ENCODE peak calls at places on chromosomes 12 and 14, in seven cellular contexts. N is upper lobe of right lung; V is adrenal gland; Y is mammary epithelial cell; M is AG04450; S is CD4-positive, alpha-beta memory T cell; R is WERI-Rb-1. K is an unnamed sample.

GRCh38 chr14:105092912-105093425 is 27.7 kb upstream of the GPR132 start:
- DNase-seq in S (peak), V (peak), Y (peak), R (peak), M (no peak), N (peak), K (peak)

GRCh38 chr12:123937707-123938600 is 34.7 kb downstream of the CCDC92 start:
- DNase-seq in Y (no peak), R (no peak), S (peak), N (no peak), M (no peak), V (no peak), K (peak)

GRCh38 chr12:117521327-117521726 is 159.9 kb upstream of the NOS1 start:
- DNase-seq in M (no peak), S (no peak), V (no peak), Y (no peak), R (no peak), N (no peak), K (no peak)

GRCh38 chr12:55060470-55060869 is 40.7 kb downstream of the NEUROD4 start:
- DNase-seq in V (no peak), S (no peak), N (no peak), R (peak), Y (peak), M (no peak), K (no peak)

GRCh38 chr12:19506497-19506896 is 67.2 kb downstream of the AEBP2 start:
- DNase-seq in M (no peak), R (no peak), S (no peak), N (no peak), V (no peak), Y (peak), K (no peak)

GRCh38 chr12:64392221-64392620 is 1.7 kb upstream of the C12orf56 start:
- DNase-seq in Y (peak), M (peak), V (no peak), N (no peak), R (no peak), S (no peak), K (no peak)

GRCh38 chr12:125683748-125684381 is 618.6 kb downstream of the AACS start:
- DNase-seq in V (peak), Y (no peak), R (peak), S (no peak), N (peak), M (no peak), K (no peak)

GRCh38 chr12:45725631-45726593 is 3.6 kb upstream of the ARID2 start:
- DNase-seq in M (no peak), V (no peak), Y (peak), N (no peak), S (peak), R (peak), K (no peak)

GRCh38 chr12:109640961-109641360 is 67.4 kb downstream of the MVK start:
- DNase-seq in M (no peak), S (no peak), Y (no peak), N (no peak), R (no peak), V (no peak), K (no peak)

GRCh38 chr12:65280306-65280705 is 1.8 kb downstream of the MSRB3 start:
- DNase-seq in Y (no peak), S (no peak), R (no peak), V (no peak), N (no peak), M (no peak), K (no peak)

GRCh38 chr12:121494093-121494787 is 86.6 kb downstream of the KDM2B start:
- DNase-seq in V (no peak), S (peak), R (peak), Y (no peak), M (peak), N (peak), K (peak)

GRCh38 chr14:103538291-103539055 is 9.5 kb downstream of the TRMT61A start:
- DNase-seq in V (peak), M (no peak), Y (no peak), S (no peak), N (no peak), R (peak), K (no peak)

GRCh38 chr12:108857158-108857407 is 300 bp downstream of the SSH1 start:
- DNase-seq in M (no peak), Y (no peak), R (no peak), V (no peak), S (no peak), N (peak), K (no peak)

GRCh38 chr14:102891556-102891955 is 30.9 kb upstream of the AMN start:
- DNase-seq in V (no peak), M (peak), R (no peak), Y (no peak), N (no peak), S (no peak), K (peak)

GRCh38 chr12:124740691-124741137 is 123.0 kb downstream of the SCARB1 start:
- DNase-seq in M (no peak), Y (peak), V (peak), S (no peak), R (peak), N (no peak), K (peak)

GRCh38 chr14:74589291-74589879 is 22.7 kb downstream of the LTBP2 start:
- DNase-seq in R (no peak), Y (peak), N (no peak), V (no peak), M (no peak), S (no peak), K (no peak)

GRCh38 chr14:22978873-22979671 is 3.3 kb downstream of the AJUBA start:
- DNase-seq in N (no peak), R (no peak), V (no peak), M (no peak), S (no peak), Y (peak), K (no peak)

GRCh38 chr12:47808574-47809380 is 10.9 kb downstream of the HDAC7 start:
- DNase-seq in R (no peak), M (no peak), Y (peak), N (no peak), S (peak), V (no peak), K (peak)

GRCh38 chr12:130524759-130525158 is 187.1 kb downstream of the PIWIL1 start:
- DNase-seq in S (no peak), R (no peak), M (no peak), Y (no peak), V (no peak), N (no peak), K (peak)

GRCh38 chr14:36383674-36384421 is 63.4 kb upstream of the MBIP start:
- DNase-seq in V (no peak), R (no peak), M (no peak), Y (peak), S (no peak), N (peak), K (no peak)

GRCh38 chr14:88245321-88245720 is 77.7 kb downstream of the KCNK10 start:
- DNase-seq in R (no peak), S (no peak), N (no peak), V (no peak), M (no peak), Y (no peak), K (no peak)

GRCh38 chr14:82070040-82070439 is 536.4 kb upstream of the SEL1L start:
- DNase-seq in Y (no peak), S (no peak), M (no peak), V (no peak), R (no peak), N (no peak), K (no peak)

DNA sequence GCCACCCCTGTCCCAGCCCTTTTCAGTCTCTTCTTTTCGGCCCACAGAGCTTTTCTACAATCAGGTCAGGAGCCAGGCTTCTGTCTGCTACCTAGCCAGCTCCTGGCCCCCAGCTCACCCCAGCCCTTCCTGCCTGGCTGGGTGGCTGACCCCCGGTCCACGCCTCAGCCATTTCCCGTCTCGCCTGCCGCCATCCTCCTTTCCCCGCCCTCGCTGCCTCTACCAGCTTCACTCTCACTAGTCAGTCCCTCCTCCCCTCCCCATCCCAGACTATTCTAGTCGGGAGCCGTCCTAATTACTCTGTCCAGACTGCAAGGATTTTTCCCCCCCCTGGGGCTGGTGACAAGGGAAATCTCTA is 876 bp downstream of the DHH start:
- DNase-seq in S (no peak), N (no peak), Y (no peak), V (no peak), R (peak), M (no peak), K (no peak)
- H3K4me3 ChIP-seq in S (no peak), N (peak), Y (no peak), V (no peak), R (peak), M (no peak), K (no peak)

GRCh38 chr14:55721353-55721752 is 141.3 kb downstream of the KTN1 start:
- DNase-seq in V (peak), M (no peak), R (no peak), S (no peak), Y (peak), N (no peak), K (peak)
- H3K27ac ChIP-seq in V (no peak), M (no peak), R (no peak), S (no peak), Y (no peak), N (no peak), K (no peak)

GRCh38 chr12:5548152-5548933 is 116.4 kb downstream of the NTF3 start:
- DNase-seq in N (no peak), R (no peak), Y (no peak), V (no peak), M (no peak), S (no peak), K (no peak)
- H3K4me3 ChIP-seq in N (no peak), R (no peak), Y (no peak), V (no peak), M (no peak), S (no peak), K (no peak)

GRCh38 chr12:29146201-29146600 is 2.9 kb upstream of the FAR2 start:
- DNase-seq in N (no peak), R (no peak), M (no peak), Y (no peak), S (no peak), V (no peak), K (no peak)

GRCh38 chr12:29152223-29152868 is 3.3 kb downstream of the FAR2 start:
- DNase-seq in M (no peak), V (no peak), N (no peak), Y (no peak), R (no peak), S (no peak), K (no peak)

GRCh38 chr12:29149691-29150382 is 759 bp downstream of the FAR2 start:
- DNase-seq in M (no peak), N (no peak), V (no peak), S (peak), Y (no peak), R (no peak), K (no peak)

GRCh38 chr12:29148065-29148957 is 767 bp upstream of the FAR2 start:
- DNase-seq in V (no peak), M (no peak), S (no peak), R (no peak), Y (peak), N (peak), K (peak)

DNA sequence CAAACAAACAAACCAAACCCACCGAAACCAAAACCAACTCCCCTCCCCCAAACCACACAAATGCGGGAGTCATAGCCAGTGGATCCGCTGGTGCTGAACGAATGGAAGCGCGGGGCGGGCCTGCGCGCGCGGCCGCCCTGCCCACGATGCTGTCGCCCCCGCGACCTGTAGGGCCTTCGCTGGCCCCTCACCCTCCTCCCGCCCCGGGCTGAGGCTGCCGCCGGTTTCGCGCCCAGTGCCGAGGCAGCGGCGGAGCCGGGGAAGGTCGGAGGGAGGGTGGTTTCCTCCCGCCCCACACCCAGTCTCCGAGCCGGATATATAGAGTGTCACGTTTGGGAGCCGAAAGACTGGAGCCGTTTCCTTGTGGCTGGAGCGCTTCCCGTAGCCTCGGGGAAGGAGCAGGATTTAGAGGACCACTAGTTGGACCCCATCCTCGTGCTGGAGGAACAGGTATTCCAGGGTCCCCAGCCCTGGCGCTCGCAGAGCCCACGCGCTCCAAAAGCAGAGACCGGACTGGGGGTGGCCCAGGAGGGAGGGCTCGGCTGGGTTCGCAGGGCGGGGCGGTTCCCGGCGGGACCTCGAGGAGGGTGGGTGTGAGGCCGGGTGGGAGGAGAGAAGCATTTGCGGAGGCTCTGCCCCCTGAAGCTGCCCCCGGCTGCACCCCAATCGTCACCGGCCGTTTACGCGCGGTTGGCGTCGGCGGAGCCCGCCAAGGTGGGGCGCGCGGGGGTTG is at the start of gene FAR2:
- DNase-seq in Y (peak), N (peak), M (no peak), S (peak), V (peak), R (no peak), K (peak)
- H3K27ac ChIP-seq in Y (peak), N (peak), M (no peak), S (peak), V (peak), R (no peak), K (peak)

DNA sequence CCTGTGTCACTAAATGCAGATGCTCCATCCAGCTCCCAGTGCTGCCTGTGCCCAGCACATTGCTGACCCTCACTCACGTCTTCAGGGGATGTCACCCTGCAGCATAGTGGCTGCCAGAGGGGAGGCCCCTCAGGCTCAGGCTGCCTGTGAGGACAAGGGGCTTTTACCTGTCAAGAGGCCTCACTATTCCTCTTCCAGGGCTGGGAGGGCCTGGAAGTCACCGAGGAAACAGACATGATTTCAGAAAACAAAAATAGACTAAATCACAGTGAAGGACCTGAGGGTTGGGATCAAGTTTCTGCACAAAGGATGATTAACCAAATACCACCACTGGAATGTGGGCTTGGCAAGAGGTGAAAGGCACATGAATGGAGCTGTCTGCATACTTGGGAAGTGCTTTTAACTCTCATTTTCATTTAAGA is 1202.3 kb downstream of the BCL11B start:
- DNase-seq in V (no peak), N (no peak), R (no peak), S (no peak), Y (peak), M (no peak), K (no peak)
- H3K4me3 ChIP-seq in V (no peak), N (no peak), R (no peak), S (no peak), Y (no peak), M (no peak), K (no peak)

GRCh38 chr12:77122236-77122635 is 56.9 kb upstream of the E2F7 start:
- DNase-seq in N (no peak), V (no peak), Y (peak), R (no peak), S (no peak), M (peak), K (peak)
- H3K27ac ChIP-seq in N (no peak), V (no peak), Y (peak), R (no peak), S (no peak), M (no peak), K (peak)

GRCh38 chr14:100900837-100901390 is 2.6 kb downstream of the RTL1 start:
- DNase-seq in N (no peak), R (peak), M (no peak), V (peak), S (no peak), Y (no peak), K (no peak)
- H3K4me3 ChIP-seq in N (no peak), R (no peak), M (no peak), V (no peak), S (no peak), Y (no peak), K (no peak)

GRCh38 chr12:27859648-27860047 is 79.6 kb upstream of the MANSC4 start:
- DNase-seq in M (no peak), Y (no peak), R (no peak), V (no peak), S (no peak), N (no peak), K (no peak)
- H3K27ac ChIP-seq in M (no peak), Y (no peak), R (no peak), V (no peak), S (no peak), N (no peak), K (no peak)

GRCh38 chr12:12892670-12893290 is 1.4 kb downstream of the GPRC5A start:
- DNase-seq in N (peak), Y (no peak), R (no peak), V (no peak), S (no peak), M (no peak), K (no peak)
- H3K4me3 ChIP-seq in N (peak), Y (peak), R (no peak), V (no peak), S (no peak), M (peak), K (no peak)

DNA sequence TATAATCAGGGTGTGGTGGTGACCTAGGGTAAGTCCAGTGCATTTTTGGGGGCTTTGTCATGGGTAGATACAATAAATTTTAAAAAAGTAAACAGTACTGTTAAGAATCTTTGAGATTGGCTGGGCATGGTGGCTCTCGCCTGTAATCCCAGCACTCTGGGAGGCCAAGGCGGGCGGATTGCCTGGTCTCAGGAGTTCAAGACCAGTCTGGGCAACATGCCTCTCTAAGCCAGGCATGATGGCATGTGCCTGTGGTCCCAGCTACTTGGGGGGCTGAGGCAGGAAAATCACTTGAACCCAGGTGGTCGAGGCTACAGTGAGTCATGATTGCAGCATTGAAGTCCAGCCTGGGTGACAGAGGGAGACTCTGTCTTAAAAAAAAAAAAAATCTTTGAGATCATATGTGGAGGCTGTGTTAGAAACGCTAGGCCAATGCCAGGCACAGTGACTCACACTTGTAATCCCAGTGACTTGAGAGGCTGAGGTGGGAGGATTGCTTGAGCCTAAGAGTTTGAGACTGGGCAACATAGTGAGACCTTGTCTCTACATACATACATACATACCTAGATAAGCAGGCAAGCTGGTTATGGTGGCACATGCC is 67.7 kb downstream of the PRKCH start:
- DNase-seq in Y (peak), N (no peak), R (no peak), S (no peak), M (no peak), V (no peak), K (peak)
- H3K27ac ChIP-seq in Y (peak), N (no peak), R (no peak), S (peak), M (no peak), V (no peak), K (peak)

K was measured in SJSA1.